ENCODE peak calls at places on chromosomes 13 and 19, in ten cellular contexts. F is T-helper 2 cell treated with Interferon-gamma antibody and Interleukin-4, amounts not matched to agents 5 μg/mL and 100 μg/mL, for 36 hours; M is activated naive CD8-positive, alpha-beta T cell treated with anti-CD3 and anti-CD28 coated beads for 36 hours; C is LoVo; X is RCC 7860; U is ELR; B is activated T-helper 2 cell treated with anti-CD3 and anti-CD28 coated beads, Interferon-gamma antibody, Interleukin-2, Interleukin-4, amounts not matched to agents 10 μg/mL and 5 μg/mL and 100 μg/mL, durations not matched to agents 14 hours and 24 hours and 36 hours; G is cardiac septum; J is cerebellar nuclear complex; Q is RPMI7951. S is an unnamed sample.

GRCh38 chr19:18452386-18452785 is 14.5 kb upstream of the ISYNA1 start:
- DNase-seq in U (no peak), G (no peak), Q (no peak), B (no peak), C (no peak), X (no peak), F (no peak), M (no peak), J (no peak), S (no peak)

GRCh38 chr19:2949939-2950285 is 5.1 kb upstream of the ZNF77 start:
- DNase-seq in J (no peak), M (no peak), U (peak; percentile 43), C (no peak), G (peak; percentile 84), B (no peak), Q (peak; percentile 17), F (no peak), X (peak; percentile 5), S (peak; percentile 62)

GRCh38 chr13:31209172-31209818 is 9.5 kb downstream of the B3GLCT start:
- DNase-seq in F (no peak), U (no peak), Q (peak; percentile 29), J (no peak), C (no peak), X (no peak), M (no peak), G (no peak), B (no peak), S (no peak)

GRCh38 chr13:102400619-102401125 is 1.2 kb downstream of the FGF14 start:
- DNase-seq in J (no peak), X (no peak), M (peak; percentile 3), Q (no peak), U (no peak), G (no peak), F (no peak), B (no peak), C (no peak), S (no peak)

GRCh38 chr19:35734273-35734672 is 8.0 kb downstream of the IGFLR1 start:
- DNase-seq in J (no peak), B (no peak), C (no peak), G (no peak), Q (no peak), U (no peak), F (no peak), M (no peak), X (no peak), S (no peak)

GRCh38 chr13:112346173-112346898 is 29.8 kb upstream of the SPACA7 start:
- DNase-seq in G (no peak), M (no peak), Q (no peak), U (peak; percentile 1), F (no peak), J (no peak), C (no peak), X (no peak), B (no peak), S (no peak)

GRCh38 chr19:18421371-18421959 is 2.3 kb downstream of the SSBP4 start:
- DNase-seq in J (no peak), X (no peak), U (no peak), F (no peak), G (no peak), M (no peak), C (no peak), B (no peak), Q (no peak), S (no peak)

GRCh38 chr19:30371960-30372824 is at the start of gene ZNF536:
- DNase-seq in G (peak; percentile 39), Q (no peak), M (no peak), U (no peak), J (no peak), F (no peak), X (no peak), C (no peak), B (no peak), S (no peak)

S was measured in HepG2.